ENCODE peak calls at places on chromosomes 7 and 10, in four cellular contexts. P is HCT116, Y is K562, H is HepG2. J is an unnamed sample.

GRCh38 chr7:158271646-158272045 is 316.0 kb downstream of the PTPRN2 start:
- DNase-seq in P (no peak), Y (no peak), H (no peak), J (no peak)

GRCh38 chr10:61903991-61904350 is 2.5 kb downstream of the ARID5B start:
- DNase-seq in P (no peak), Y (no peak), H (no peak), J (no peak)

GRCh38 chr10:122142652-122143237 is 128.4 kb upstream of the BTBD16 start:
- DNase-seq in P (no peak), Y (peak; percentile 53), H (no peak), J (no peak)

GRCh38 chr10:133438711-133439273 is 14.4 kb upstream of the SPRN start:
- DNase-seq in P (peak; percentile 0), Y (peak; percentile 51), H (peak; percentile 17), J (no peak)

GRCh38 chr7:40077849-40078248 is 56.6 kb downstream of the MPLKIP start:
- DNase-seq in P (no peak), Y (no peak), H (no peak), J (no peak)

GRCh38 chr7:28729685-28730084 is 228.4 kb downstream of the TRIL start:
- DNase-seq in P (no peak), Y (no peak), H (no peak), J (no peak)

GRCh38 chr7:128697301-128697905 is 25.3 kb downstream of the GARIN1A start:
- DNase-seq in P (no peak), Y (peak; percentile 86), H (peak; percentile 21), J (peak; percentile 97)

GRCh38 chr10:12938271-12938670 is 63.2 kb downstream of the CCDC3 start:
- DNase-seq in P (no peak), Y (no peak), H (no peak), J (no peak)

GRCh38 chr10:86331861-86332260 is 34.7 kb downstream of the GRID1 start:
- DNase-seq in P (no peak), Y (no peak), H (no peak), J (no peak)

GRCh38 chr10:76127984-76128589 is 696.7 kb downstream of the LRMDA start:
- DNase-seq in P (no peak), Y (no peak), H (peak; percentile 54), J (no peak)

GRCh38 chr10:90179696-90180407 is 478.5 kb downstream of the KIF20B start:
- DNase-seq in P (peak; percentile 43), Y (no peak), H (no peak), J (no peak)

GRCh38 chr10:51788270-51788669 is 88.9 kb upstream of the CSTF2T start:
- DNase-seq in P (no peak), Y (no peak), H (no peak), J (no peak)

GRCh38 chr7:130932667-130933432 is 198.8 kb upstream of the KLF14 start:
- DNase-seq in P (no peak), Y (no peak), H (no peak), J (no peak)

GRCh38 chr7:149023662-149024061 is 4.6 kb downstream of the PDIA4 start:
- DNase-seq in P (no peak), Y (no peak), H (no peak), J (no peak)

GRCh38 chr7:129434172-129434845 is at the start of gene STRIP2:
- DNase-seq in P (peak; percentile 50), Y (peak; percentile 99), H (peak; percentile 80), J (peak; percentile 99)

GRCh38 chr7:142709921-142710320 is 39.4 kb upstream of the PRSS1 start:
- DNase-seq in P (no peak), Y (no peak), H (no peak), J (no peak)

DNA sequence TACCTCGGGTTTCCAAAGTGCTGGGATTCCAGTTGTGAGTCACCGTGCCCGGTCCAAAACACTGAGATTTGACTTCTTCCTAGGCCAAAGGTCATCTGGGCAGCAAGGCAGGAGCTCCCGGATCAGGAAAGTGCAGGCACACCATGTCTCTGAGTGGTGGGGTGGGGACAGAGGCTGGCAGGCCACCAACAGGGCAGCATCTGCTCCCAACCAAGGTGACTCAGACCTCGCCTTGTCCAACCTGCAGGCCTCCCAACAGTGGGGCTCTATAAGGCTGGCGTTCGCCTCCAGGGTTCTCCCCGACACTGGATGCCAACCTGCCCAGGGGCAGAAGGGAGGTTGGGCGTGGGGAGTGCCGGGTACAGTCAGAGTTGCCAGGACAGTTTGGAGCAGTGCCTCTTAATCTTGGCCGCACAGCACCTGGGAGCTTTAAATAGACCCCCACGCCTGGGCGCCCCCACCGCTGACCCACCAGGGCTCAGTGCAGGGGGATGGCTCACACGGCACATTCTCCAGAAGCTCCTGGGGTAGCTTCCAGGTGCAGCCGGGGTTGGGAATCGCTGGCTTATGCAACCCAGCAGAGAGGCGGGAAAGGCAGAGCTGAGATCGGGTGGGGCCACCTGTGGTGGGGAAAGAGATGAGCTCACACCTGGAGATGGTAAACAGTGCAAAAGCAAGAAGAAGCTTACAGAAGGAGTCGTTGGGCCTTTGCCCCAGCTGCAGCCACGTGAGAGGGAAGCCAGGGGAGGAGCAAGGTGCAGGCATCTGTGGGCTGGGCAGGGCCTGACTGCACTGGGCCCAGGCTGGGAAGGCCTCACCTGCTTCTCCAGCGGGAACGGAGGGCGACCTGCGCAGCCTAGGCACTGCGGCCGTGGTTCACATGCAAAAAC is 10.9 kb downstream of the CALML5 start:
- DNase-seq in P (peak; percentile 7), Y (no peak), H (no peak), J (no peak)
- TF ChIP-seq FOSL1 in P (no peak), Y (peak; percentile 21), H (no peak), J (no peak)

DNA sequence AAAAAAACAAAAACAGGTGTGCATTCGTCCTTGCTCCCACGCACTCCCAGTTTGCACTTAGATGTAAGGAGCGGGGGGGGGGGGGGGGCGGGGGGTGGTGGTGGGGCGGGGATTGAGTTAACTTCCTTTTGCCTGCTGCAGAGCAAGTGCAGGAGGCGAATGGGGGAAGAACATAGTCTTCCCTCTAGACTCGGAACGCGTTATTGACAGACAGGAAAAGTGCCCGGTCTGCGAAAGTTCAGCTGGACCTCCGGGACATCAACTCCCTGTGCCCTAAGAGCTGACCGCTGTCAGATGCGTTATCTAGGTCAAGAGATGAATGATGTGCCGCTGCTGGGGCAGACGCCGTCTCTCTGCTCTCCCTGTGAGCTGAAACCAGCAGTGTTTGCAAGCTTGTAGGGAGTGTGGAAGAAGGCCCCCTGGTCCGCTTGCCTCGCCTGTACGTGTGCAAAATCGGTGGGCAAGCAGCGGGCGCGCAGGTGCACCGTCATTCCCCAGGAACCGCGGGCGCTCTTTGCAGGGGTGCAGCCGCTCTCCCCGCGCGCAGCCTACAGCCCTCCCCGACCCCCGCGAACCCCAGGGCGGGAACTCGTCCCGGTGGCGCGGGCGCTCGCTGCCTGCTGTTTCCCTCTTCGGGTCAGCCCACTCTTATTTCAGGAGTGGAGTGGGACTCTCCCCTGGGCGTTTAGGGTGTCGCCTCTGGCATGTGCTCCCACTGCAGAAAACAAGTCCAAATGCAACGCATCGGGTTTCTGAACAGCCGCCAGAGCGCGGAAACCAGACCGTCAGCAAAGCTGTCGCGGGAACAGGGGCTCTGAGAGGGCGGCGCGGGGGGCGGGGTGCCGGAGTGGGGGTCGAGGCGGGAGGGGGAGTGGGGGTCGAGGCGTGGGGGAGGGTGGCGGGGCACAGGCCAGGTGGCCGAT is 1.9 kb upstream of the PFKFB3 start:
- DNase-seq in P (no peak), Y (no peak), H (peak; percentile 56), J (peak; percentile 62)
- TF ChIP-seq FOSL1 in P (no peak), Y (no peak), H (no peak), J (no peak)

DNA sequence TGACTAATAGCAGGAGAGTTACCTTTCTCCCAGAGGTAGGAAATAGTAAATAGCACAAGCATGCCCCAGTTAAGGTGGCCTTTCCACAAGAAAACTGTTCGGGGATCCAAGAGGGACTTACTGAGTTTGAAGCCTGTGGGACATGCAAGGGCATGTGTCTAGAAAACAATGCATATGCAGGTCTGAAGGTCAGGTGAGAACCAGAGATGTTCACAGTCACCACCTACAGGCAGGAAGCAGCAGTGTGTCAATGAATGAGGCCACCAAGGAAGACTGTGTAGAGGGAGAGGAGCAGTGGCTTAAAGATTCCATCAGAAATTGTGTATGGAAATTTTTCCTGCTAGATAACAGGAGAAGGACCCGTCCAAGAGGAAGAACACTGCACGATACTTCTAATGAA is 66.0 kb downstream of the CALD1 start:
- DNase-seq in P (peak; percentile 38), Y (peak; percentile 36), H (peak; percentile 74), J (no peak)
- TF ChIP-seq FOSL1 in P (no peak), Y (no peak), H (no peak), J (no peak)

GRCh38 chr10:46526682-46527038 is 29.8 kb downstream of the GPRIN2 start:
- DNase-seq in P (no peak), Y (no peak), H (no peak), J (no peak)

GRCh38 chr10:46530249-46531186 is 25.9 kb downstream of the GPRIN2 start:
- DNase-seq in P (no peak), Y (no peak), H (peak; percentile 49), J (no peak)

GRCh38 chr10:46528171-46528671 is 28.2 kb downstream of the GPRIN2 start:
- DNase-seq in P (no peak), Y (no peak), H (no peak), J (no peak)

GRCh38 chr10:46527241-46527811 is 29.1 kb downstream of the GPRIN2 start:
- DNase-seq in P (no peak), Y (no peak), H (no peak), J (no peak)

GRCh38 chr10:46528675-46529615 is 27.5 kb downstream of the GPRIN2 start:
- DNase-seq in P (no peak), Y (no peak), H (no peak), J (no peak)
- TF ChIP-seq FOSL1 in P (no peak), Y (no peak), H (no peak), J (no peak)

DNA sequence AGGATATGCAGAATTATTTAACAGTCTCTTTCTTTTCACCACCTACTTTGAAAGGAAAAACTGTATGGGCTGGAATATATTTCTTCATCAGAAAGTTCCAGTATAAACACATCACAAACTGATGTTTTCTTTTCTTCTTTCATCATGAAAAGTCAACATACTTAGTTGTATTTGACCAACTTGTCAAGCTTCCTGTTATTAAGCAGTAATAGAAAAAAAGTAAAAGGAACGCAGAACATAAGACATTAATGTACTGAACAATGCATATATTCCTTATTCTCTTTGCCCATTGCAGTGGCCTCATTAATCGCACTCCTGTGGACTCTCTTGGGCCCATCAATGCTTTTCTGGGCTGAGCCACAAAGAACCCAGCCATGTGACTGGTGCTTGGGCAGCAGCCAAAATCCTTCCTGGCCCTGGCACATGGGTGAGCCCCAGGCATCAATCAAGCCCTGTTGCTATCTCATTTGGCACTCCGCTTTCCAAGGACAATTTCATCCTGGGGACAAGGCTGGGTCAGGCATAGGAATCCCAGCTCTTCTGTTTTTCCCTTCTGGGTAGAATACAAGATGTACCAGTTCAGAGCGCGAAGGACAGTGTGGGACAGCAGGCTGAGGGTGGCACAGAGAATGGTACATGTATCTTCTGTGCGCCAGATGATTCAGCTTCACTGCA is 42.3 kb downstream of the RHOBTB1 start:
- DNase-seq in P (no peak), Y (no peak), H (no peak), J (no peak)
- TF ChIP-seq FOSL1 in P (no peak), Y (no peak), H (no peak), J (no peak)

DNA sequence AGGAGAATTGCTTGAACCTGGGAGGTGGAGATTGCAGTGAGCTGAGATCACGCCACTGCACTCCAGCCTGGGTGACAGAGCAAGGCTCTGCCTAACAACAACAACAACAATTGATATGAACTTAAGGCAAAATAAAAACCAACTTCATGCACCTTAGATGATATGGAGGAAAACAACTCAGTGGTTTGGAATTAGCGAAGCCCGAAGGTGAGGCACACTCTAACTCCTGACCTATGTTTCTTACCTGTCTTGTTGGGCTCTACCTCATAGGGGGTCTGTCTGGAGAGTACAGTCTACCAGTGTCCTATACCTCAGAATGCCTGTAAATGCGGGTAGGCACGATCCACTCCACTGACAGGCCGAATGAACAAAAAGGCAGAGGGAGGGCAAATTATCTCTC is 24.3 kb upstream of the COBL start:
- DNase-seq in P (no peak), Y (no peak), H (no peak), J (no peak)
- TF ChIP-seq FOSL1 in P (no peak), Y (no peak), H (no peak), J (no peak)